ENCODE peak calls at places on chromosome 4, in five cellular contexts. Q is Panc1, Z is chondrocyte, H is SW480, O is NCI-H1092 treated with DMSO at 0.1 percent for 48 hours. F is an unnamed sample.

GRCh38 chr4:113700602-113701150 is 60.9 kb downstream of the CAMK2D start:
- DNase-seq in Q (no peak), Z (no peak), H (no peak), O (no peak), F (no peak)

GRCh38 chr4:152640058-152640921 is 39.5 kb downstream of the TMEM154 start:
- DNase-seq in Q (peak; percentile 7), Z (no peak), H (peak; percentile 14), O (peak; percentile 55), F (no peak)

GRCh38 chr4:22616516-22616915 is 76.2 kb upstream of the GBA3 start:
- DNase-seq in Q (no peak), Z (no peak), H (no peak), O (no peak), F (no peak)

GRCh38 chr4:54082168-54082567 is 17.8 kb upstream of the CHIC2 start:
- DNase-seq in Q (peak; percentile 97), Z (no peak), H (peak; percentile 74), O (no peak), F (no peak)

GRCh38 chr4:73068496-73069337 is 799 bp downstream of the COX18 start:
- DNase-seq in Q (peak; percentile 7), Z (no peak), H (peak; percentile 27), O (peak; percentile 84), F (peak; percentile 25)

GRCh38 chr4:1400861-1401408 is 5.3 kb downstream of the NKX1-1 start:
- DNase-seq in Q (no peak), Z (peak; percentile 69), H (no peak), O (no peak), F (no peak)

GRCh38 chr4:26839534-26839951 is 21.1 kb upstream of the STIM2 start:
- DNase-seq in Q (no peak), Z (no peak), H (peak; percentile 66), O (peak; percentile 38), F (no peak)

GRCh38 chr4:107376293-107376692 is 340.2 kb upstream of the DKK2 start:
- DNase-seq in Q (no peak), Z (no peak), H (no peak), O (no peak), F (no peak)

GRCh38 chr4:182495111-182495510 is 251.9 kb downstream of the TENM3 start:
- DNase-seq in Q (no peak), Z (no peak), H (no peak), O (no peak), F (no peak)

GRCh38 chr4:39367166-39367565 is 1.0 kb upstream of the RFC1 start:
- DNase-seq in Q (no peak), Z (no peak), H (no peak), O (no peak), F (no peak)

GRCh38 chr4:182768821-182769220 is 148.4 kb downstream of the DCTD start:
- DNase-seq in Q (no peak), Z (no peak), H (no peak), O (no peak), F (no peak)

GRCh38 chr4:183602444-183603102 is 56.4 kb downstream of the RWDD4 start:
- DNase-seq in Q (no peak), Z (no peak), H (no peak), O (no peak), F (no peak)

GRCh38 chr4:48490012-48490679 is at the start of gene ZAR1:
- DNase-seq in Q (no peak), Z (no peak), H (peak; percentile 2), O (peak; percentile 34), F (no peak)

GRCh38 chr4:41832961-41833360 is 84.4 kb upstream of the PHOX2B start:
- DNase-seq in Q (no peak), Z (no peak), H (no peak), O (no peak), F (no peak)

GRCh38 chr4:122874194-122874593 is 47.6 kb downstream of the FGF2 start:
- DNase-seq in Q (no peak), Z (no peak), H (no peak), O (no peak), F (no peak)

F was measured in HL-60.